ENCODE peak calls at places on chromosomes 1 and 21, in five cellular contexts. W is GM23338, O is psoas muscle, N is adrenal gland, H is PC-3. Z is an unnamed sample. For H3K4me1, the result is how much of the 10 kb centered on the place peaks cover.

GRCh38 chr1:3403388-3404179 is 50.9 kb upstream of the ARHGEF16 start:
- DNase-seq in W (peak), O (no peak), N (no peak), H (no peak), Z (no peak)

GRCh38 chr1:224707849-224708725 is 92.0 kb downstream of the CNIH3 start:
- DNase-seq in W (no peak), O (no peak), N (no peak), H (peak), Z (peak)

GRCh38 chr1:19882111-19883071 is at the start of gene OTUD3:
- DNase-seq in W (peak), O (peak), N (peak), H (peak), Z (peak)

GRCh38 chr1:228372183-228373003 is 34.2 kb downstream of the TRIM11 start:
- DNase-seq in W (no peak), O (peak), N (no peak), H (peak), Z (no peak)

GRCh38 chr1:18953656-18954259 is 2.7 kb downstream of the IFFO2 start:
- DNase-seq in W (no peak), O (no peak), N (no peak), H (no peak), Z (peak)

GRCh38 chr1:96374076-96374762 is 347.4 kb upstream of the PTBP2 start:
- DNase-seq in W (no peak), O (no peak), N (no peak), H (peak), Z (no peak)

GRCh38 chr1:184324972-184325371 is 61.9 kb upstream of the C1orf21 start:
- DNase-seq in W (no peak), O (no peak), N (no peak), H (no peak), Z (no peak)

GRCh38 chr1:235867903-235868469 is 1.3 kb upstream of the LYST start:
- DNase-seq in W (no peak), O (no peak), N (no peak), H (no peak), Z (no peak)

GRCh38 chr1:206001476-206001888 is 1.7 kb downstream of the RAB7B start:
- DNase-seq in W (no peak), O (peak), N (no peak), H (peak), Z (peak)

GRCh38 chr21:43864313-43864805 is 664 bp upstream of the AGPAT3 start:
- DNase-seq in W (peak), O (peak), N (peak), H (peak), Z (peak)

GRCh38 chr1:151368745-151369610 is 3.5 kb downstream of the SELENBP1 start:
- DNase-seq in W (no peak), O (no peak), N (no peak), H (no peak), Z (no peak)

GRCh38 chr1:179058343-179059184 is 23.3 kb upstream of the TOR3A start:
- DNase-seq in W (peak), O (no peak), N (no peak), H (peak), Z (peak)

GRCh38 chr1:209367031-209367813 is 216.3 kb upstream of the CAMK1G start:
- DNase-seq in W (no peak), O (no peak), N (no peak), H (no peak), Z (no peak)

GRCh38 chr1:22517936-22518335 is 45.4 kb upstream of the EPHA8 start:
- DNase-seq in W (no peak), O (no peak), N (no peak), H (no peak), Z (no peak)

DNA sequence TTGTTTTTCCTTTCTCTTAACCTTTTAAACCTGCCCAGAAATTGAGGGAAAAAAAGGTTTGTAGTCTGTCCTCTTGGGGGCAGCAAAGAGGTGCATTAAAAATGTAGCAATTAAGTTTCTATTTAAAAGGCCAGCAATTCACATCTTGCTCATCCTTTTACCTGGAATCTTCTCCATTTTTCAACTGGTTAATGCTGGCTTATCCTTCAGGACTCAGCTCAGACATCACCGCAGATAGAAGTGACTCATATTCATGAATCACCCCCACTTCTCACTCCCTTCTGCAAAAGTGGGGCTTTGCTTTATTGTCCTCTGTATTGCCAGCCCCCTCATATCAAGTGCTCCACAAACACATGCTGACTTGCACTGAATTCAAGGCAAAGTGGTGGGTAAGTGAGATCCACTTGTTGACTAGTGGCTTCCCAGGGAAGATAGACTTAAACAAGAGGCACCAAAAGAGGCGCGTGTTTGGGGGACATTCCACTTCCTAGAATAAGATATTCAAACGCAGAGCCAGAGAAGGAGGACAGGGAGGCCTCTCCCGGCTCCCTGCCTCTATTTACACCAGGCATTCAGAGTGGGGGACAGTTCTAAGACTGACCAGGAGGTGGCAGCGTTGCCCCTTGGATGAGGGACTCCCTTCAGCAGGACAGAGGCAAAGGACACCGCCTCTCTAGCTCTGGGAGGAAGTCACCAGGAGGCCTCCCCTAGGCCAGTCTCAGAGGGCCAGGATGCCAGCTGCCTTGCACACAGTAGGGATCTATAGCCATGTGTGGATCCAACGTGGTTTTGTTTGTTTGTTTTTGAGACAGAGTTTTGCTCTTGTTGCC is 23.2 kb upstream of the ZNF648 start:
- DNase-seq in W (peak), O (peak), N (peak), H (peak), Z (peak)
- H3K27ac ChIP-seq in W (no peak), O (no peak), N (no peak), H (no peak), Z (peak)

GRCh38 chr1:68717330-68717729 is 220.4 kb upstream of the DEPDC1 start:
- DNase-seq in W (no peak), O (no peak), N (no peak), H (no peak), Z (no peak)
- TF ChIP-seq CTCF in W (no peak), O (no peak), N (no peak), H (no peak), Z (no peak)

DNA sequence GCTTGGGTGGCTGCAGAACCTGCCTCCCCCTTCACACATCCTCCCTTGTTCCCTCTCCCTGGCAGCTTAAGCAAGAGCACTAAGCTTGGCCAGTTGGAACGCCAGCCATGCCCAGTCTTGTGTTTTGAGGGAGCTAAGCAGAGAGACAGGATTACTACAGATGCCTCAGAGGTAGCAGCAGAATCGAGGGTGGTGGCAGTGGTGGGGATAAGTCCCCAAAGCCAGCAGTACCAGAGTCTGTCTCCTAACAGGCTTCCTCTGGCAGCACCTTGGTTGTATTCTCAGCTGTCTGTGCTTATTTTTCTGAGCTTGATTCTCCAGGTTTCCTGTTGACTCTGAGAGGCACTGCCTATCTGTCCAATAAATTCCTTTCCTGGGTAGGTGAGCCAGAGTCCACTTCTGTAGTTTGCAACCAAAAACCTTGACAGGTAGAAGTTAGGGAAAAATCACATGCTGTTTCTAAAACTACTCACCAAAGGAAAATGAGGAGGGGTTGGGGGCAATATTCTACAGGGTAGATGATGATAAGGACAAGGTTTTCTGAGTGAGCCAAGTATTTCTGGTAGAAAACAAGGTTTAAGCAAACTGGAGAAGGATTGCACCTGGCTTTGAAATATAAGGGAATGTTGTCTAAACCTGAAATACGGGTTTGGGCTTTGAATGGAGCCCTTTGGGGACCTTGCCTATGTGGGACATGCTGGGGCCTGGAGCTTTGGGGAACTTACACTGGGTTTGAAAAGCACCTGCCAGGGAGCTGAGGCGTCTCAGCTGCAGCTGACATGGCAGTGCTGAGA is 100.8 kb downstream of the PBX1 start:
- DNase-seq in W (peak), O (no peak), N (no peak), H (peak), Z (peak)
- H3K4me1 ChIP-seq in W (under half), O (half or more), N (under half), H (under half), Z (under half)

GRCh38 chr1:107244734-107245495 is 104.1 kb downstream of the NTNG1 start:
- DNase-seq in W (no peak), O (no peak), N (no peak), H (no peak), Z (no peak)
- H3K27ac ChIP-seq in W (no peak), O (no peak), N (no peak), H (no peak), Z (no peak)

DNA sequence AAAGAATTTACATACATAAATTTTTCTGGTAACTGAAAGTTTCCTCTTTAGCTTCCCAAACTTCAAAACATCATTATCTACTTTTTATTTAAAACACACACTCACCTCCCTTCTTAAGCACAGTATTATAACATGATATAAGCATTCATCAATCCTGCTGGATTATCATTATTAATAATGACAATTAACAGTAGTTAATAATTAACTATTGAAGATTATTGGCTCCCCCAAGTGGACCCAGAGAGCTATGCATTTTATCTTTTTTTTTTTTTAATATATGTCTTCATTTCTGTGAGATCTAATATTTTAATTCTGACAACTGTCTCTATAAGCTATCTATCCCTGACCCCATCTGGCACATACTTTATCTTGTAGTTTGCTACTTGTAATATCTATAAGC is 252.1 kb upstream of the CACYBP start:
- DNase-seq in W (no peak), O (no peak), N (no peak), H (no peak), Z (no peak)
- TF ChIP-seq CTCF in W (no peak), O (no peak), N (no peak), H (peak), Z (peak)

DNA sequence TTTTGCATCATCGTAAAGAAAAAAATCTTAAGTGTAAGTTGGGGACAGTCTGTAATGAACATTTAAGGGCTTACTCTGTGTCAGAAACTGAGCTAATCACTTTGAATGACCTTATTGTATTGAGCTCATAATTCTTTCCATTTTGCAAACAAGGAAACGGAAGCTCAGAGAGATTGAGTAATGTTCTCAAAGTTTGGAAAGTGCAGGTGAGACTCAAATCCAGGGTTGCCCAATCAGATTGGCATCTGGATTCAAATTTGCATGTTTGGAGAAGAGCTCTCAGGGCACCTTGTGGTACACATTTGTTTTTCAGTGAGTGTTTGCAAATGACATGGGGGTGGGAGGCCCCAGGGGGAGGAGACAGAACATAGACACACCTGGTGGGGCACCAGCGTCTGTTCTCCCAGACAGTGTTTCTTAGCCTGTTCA is 8.0 kb downstream of the ALPL start:
- DNase-seq in W (no peak), O (no peak), N (no peak), H (no peak), Z (no peak)
- H3K4me1 ChIP-seq in W (under half), O (under half), N (under half), H (under half), Z (under half)

DNA sequence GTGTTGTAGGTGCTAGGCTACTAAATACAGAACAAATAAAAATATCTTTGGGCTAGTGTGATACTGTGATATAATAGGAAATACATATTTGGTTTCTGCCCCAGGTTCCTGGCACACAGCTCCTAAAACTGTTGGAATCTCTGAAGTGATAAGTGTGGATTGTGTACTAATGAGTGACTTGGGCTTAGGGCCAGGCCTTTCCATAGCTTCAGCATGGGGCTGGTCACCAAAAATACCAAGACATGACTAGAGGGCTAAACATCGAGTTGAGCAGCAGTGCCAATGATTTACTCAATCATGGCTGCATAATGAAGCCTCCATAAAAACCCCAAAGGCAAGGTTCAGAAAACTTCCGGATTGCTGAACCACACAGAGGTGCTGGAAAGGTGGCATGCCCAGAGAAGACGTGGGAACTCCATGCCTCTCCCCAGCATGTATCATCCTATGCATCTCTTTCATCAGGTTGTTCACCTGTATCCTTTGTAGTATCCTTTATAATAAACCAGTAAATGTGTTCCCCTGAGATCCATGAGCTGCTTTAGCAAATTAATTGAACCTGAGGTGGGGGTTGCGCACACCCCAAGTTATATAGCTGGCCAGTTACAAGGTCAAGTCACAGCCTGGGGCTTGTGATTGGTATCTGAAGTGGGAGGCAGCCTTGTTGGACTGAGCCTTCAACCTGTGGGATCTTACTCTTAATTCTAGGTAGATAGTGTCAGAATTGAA is 51.6 kb downstream of the ZMYM4 start:
- DNase-seq in W (no peak), O (no peak), N (no peak), H (no peak), Z (no peak)
- H3K27ac ChIP-seq in W (no peak), O (peak), N (no peak), H (no peak), Z (no peak)

DNA sequence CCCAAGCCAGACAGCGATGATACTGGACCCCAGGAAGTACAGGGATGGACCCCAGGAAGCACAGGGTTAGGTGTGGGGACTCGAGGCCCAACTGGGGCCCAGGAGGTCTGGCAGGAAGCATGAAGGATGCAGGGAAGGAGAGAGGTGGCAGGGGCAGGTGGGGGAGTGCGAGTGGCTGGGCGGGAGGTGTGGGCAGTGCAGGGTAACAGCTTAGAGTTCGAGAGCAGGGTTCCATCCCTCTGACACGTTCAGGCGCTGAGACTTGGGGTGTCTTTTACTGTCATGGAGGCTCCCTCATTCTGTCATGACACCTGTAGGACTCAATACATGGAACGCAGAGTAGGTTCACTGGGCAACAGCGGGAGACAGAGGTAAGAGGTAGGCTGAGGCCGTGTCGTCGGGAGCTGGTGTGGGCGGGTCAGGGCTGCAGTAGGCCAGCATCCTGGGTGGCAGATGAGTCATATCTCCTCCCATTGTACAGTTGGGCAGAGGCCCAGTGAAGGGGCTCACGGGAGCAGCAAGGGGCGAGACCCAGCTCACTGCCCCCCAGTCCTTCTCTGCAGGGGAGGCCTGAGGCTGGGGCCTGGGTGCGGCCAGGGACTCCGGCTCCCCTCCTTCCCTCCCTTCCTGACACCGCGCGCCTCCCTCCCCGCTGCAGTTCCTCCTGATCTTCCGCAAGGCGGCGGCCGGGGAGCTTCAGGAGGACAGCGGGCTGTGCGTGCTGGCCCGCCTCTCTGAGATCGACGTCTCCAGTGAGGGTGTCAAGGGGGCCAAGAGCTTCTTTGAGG is 11.6 kb upstream of the CTRC start:
- DNase-seq in W (no peak), O (no peak), N (peak), H (peak), Z (no peak)
- TF ChIP-seq CTCF in W (peak), O (no peak), N (peak), H (no peak), Z (no peak)

DNA sequence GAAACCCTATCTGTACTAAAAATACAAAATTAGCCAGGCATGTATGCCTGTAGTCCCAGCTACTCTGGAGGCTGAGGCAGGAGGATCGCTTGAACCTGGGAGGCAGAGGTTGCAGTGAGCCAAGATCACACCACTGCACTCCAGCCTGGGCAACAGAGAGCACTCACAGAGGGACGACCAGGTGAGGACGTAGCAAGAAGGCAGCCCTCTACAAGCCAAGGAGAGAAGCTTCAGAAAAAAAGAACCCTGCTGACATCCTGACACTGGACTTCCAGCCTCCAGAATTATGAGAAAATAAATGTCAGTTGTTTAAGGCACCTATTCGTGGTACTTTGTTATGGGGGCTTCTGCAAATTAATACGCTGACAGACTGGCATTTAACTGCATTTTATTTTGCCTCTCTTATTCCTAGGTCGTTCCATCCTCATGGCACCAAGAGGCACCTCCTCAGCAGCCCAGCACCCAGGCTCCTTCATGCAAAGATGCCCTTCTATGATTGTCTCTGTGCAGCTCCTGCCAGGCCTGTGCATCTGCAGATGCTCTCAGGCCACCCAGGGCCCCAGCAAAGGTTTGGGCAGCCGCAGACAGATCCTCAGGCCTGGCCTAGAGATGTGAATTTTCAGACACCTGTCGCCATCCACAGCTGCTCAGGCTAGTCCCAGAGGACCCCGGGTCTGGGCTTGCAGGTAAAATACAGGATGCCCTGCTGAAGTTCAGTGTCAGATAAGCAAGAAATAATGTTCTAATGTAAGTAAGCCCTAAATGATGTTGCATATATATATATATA is 86.0 kb upstream of the COX20 start:
- DNase-seq in W (no peak), O (no peak), N (no peak), H (no peak), Z (no peak)
- H3K4me1 ChIP-seq in W (under half), O (under half), N (under half), H (under half), Z (under half)

GRCh38 chr1:191963286-191963685 is 195.0 kb upstream of the RGS18 start:
- DNase-seq in W (no peak), O (no peak), N (no peak), H (no peak), Z (no peak)
- H3K27ac ChIP-seq in W (no peak), O (no peak), N (no peak), H (no peak), Z (no peak)

Z was measured in foreskin keratinocyte.